ENCODE peak calls at places on chromosomes 13 and 19, in nine cellular contexts. M is tibial nerve, K is SK-N-SH, D is K562, J is transverse colon, X is H1, F is suprapubic skin, A is stomach, W is HepG2. L is an unnamed sample.
A peak's percentile ranks its signal among the peaks of the same experiment; 100 is the strongest.

GRCh38 chr13:20182231-20182846 is 10.4 kb downstream of the GJB2 start:
- DNase-seq in M (no peak), K (peak; percentile 84), J (no peak), X (no peak), W (peak; percentile 63), F (no peak), D (peak; percentile 64), A (peak; percentile 48), L (no peak)

GRCh38 chr19:35143231-35143715 is at the start of gene FXYD7:
- DNase-seq in K (peak; percentile 66), F (no peak), M (no peak), X (no peak), A (no peak), W (no peak), J (no peak), D (no peak), L (no peak)

GRCh38 chr13:94549241-94550029 is 46.5 kb downstream of the TGDS start:
- DNase-seq in X (peak; percentile 76), F (peak; percentile 94), D (peak; percentile 88), K (peak; percentile 93), W (peak; percentile 81), A (peak; percentile 86), M (peak; percentile 94), J (peak; percentile 93), L (peak; percentile 99)

GRCh38 chr13:109547942-109548860 is 238.2 kb downstream of the IRS2 start:
- DNase-seq in D (no peak), J (no peak), F (no peak), A (no peak), W (no peak), X (no peak), M (no peak), K (no peak), L (peak; percentile 62)

GRCh38 chr19:45177817-45178261 is at the start of gene TRAPPC6A:
- DNase-seq in D (no peak), J (no peak), X (no peak), F (no peak), M (no peak), W (no peak), A (peak; percentile 39), K (no peak), L (no peak)

GRCh38 chr19:8262431-8262830 is 45.7 kb downstream of the CD320 start:
- DNase-seq in K (no peak), W (no peak), J (no peak), M (no peak), F (peak; percentile 80), D (no peak), A (peak; percentile 9), X (no peak), L (no peak)

GRCh38 chr13:34258646-34259386 is 440.9 kb downstream of the RFC3 start:
- DNase-seq in W (no peak), X (no peak), D (no peak), J (no peak), K (peak; percentile 65), F (no peak), M (no peak), A (no peak), L (no peak)

GRCh38 chr19:355134-355533 is 10.5 kb upstream of the MIER2 start:
- DNase-seq in F (no peak), K (no peak), D (no peak), A (no peak), J (no peak), W (no peak), M (no peak), X (no peak), L (no peak)

GRCh38 chr19:44576843-44577565 is 36.4 kb upstream of the IGSF23 start:
- DNase-seq in D (peak; percentile 41), F (no peak), J (peak; percentile 57), X (no peak), M (no peak), K (peak; percentile 32), A (peak; percentile 56), W (peak; percentile 65), L (no peak)

GRCh38 chr19:48905664-48906063 is 5.6 kb downstream of the NUCB1 start:
- DNase-seq in M (no peak), D (no peak), F (no peak), A (no peak), X (no peak), J (no peak), K (no peak), W (no peak), L (no peak)

GRCh38 chr19:55005684-55006488 is 32.2 kb downstream of the GP6 start:
- DNase-seq in X (no peak), W (peak; percentile 12), F (no peak), K (peak; percentile 46), M (no peak), D (peak; percentile 88), A (no peak), J (no peak), L (no peak)

GRCh38 chr13:48412881-48413351 is at the start of gene LPAR6:
- DNase-seq in J (no peak), M (no peak), F (no peak), W (peak; percentile 95), K (no peak), A (no peak), X (no peak), D (no peak), L (no peak)

DNA sequence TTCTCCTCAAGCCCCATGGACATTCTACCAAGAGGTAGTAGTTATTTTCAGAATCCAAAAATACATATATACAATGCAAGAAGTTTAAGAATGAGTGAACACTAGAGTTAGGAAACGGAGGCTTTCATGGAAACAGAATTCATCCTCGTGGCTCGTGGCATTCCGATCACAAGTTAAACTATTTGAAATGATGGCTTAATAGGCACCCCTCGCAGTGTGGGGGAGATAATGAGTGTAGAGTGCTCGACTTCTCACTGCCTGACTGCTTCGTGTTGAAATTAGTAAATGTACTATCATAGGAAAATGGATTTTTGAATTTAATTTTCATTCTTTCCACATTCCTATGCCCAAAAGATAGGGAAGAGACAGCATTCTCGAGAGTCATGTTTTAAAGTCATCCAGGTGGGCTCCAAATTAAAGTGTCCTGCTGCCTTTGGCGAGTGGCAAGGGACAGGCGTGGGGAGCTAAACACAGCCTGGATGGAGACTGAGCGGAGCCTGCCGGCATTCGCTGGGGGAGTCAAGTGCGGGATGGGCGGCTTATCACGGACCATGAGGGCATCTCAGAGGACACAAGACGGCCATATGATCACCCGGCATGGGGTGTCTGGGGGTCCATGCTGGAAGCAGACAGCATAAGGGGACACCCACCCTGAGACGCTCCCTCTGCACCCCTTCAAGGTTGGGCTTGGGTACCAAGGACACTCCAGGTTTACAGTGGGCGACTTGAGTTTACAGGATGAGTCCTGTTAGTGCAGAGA is 165.2 kb downstream of the TEX29 start:
- DNase-seq in A (peak; percentile 11), X (no peak), F (peak; percentile 72), J (no peak), W (no peak), M (no peak), D (no peak), K (no peak), L (no peak)
- TF ChIP-seq CTCF in A (no peak), X (no peak), F (no peak), J (no peak), W (no peak), M (no peak), D (no peak), K (no peak), L (no peak)

DNA sequence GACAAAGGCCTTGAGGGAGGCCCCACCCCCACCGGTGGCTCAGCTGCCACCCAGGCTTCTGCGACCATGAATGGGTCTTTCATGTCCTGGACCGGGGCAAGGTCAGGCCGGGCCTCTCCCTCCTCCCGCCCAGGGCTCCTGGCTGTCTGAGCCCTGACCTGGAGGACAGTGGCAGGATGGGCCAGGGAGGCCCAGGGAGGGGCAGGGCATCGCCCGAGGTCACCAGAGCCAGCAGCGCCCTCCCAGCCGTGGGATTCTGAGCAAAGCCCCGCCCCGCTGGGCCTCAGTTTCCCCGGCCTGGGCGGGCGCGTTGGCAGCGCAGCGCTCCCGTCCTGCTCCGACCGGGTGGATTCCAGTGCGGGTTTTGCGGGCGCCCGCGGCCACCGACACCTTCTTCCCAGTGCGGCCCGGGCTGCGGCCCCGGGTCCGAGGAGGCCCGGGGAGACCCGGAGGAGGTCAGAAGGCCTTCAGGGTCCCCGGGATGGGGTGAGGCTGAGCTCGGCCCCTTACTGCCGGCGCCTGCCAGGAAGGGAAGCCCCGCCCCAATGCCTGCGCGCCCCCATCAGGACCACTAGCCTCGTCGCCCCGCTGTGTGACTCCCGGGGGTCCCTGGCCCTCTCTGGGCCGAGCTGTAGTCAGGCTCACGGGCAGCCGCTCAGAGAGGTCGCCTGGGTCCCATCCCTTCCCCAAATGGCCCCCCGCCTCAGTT is 24.6 kb upstream of the SEMA6B start:
- DNase-seq in F (no peak), M (no peak), A (no peak), D (peak; percentile 75), W (peak; percentile 97), X (no peak), J (no peak), K (peak; percentile 87), L (no peak)
- TF ChIP-seq EP300 in F (no peak), M (no peak), A (no peak), D (no peak), W (peak; percentile 98), X (no peak), J (no peak), K (no peak), L (no peak)

DNA sequence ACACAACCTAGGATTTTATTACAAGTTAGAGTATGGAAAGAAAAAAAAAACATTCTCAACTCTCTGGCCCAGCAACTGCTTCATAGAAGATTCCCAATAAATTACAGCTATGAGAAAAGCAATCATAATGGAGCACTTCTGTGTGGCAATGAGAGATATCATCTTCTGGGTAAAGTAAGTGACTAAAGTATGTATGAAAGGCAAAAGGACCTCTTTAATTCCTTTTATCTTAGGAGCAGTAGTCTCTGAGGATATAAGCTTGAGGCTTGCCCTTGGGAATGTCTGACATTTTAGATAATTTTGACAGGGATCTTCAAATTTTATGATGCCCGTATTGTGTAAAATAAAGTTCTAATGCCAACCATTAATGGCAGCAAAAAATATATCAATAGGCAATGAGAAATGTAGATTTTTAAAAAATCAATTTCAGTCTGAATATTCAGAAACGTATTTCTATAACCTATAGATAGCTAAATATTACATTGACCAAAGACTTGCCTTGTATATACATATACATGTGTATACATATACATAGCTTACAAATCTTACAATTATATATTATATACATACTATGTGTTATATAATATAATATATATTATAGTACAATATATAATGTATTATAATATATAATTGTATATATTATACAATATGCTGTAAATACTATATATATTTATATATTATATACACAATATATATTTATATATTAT is 823.9 kb upstream of the SLITRK1 start:
- DNase-seq in J (no peak), W (no peak), M (no peak), X (no peak), D (no peak), F (no peak), K (peak; percentile 14), A (no peak), L (no peak)
- TF ChIP-seq CTCF in J (no peak), W (no peak), M (no peak), X (no peak), D (no peak), F (no peak), K (no peak), A (no peak), L (no peak)

DNA sequence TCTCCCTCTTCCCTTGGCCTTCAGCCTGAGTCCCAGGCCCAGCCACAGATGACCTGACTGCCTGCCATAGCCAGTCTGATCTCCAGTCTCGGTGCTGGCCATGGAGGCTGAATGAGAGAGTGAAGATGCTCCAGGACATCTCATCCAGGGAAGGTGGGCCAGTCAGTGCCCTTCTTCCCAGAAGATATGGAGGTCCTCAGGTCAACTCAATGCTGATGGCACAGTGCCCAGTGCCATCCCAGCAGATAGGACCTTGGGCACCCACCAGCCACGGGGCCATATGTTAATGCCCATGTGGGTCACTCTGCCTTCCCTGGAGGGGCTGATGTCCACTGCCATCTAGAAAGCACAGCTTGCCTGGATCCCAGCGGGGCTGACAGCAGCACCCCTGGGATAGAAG is 7.2 kb downstream of the VSTM2B start:
- DNase-seq in J (no peak), W (no peak), M (no peak), K (no peak), A (peak; percentile 14), D (no peak), X (no peak), F (peak; percentile 76), L (no peak)
- TF ChIP-seq EP300 in J (no peak), W (no peak), M (no peak), K (no peak), A (no peak), D (no peak), X (no peak), F (no peak), L (no peak)

L was measured in esophagus muscularis mucosa.